ENCODE peak calls at places on chromosomes 5 and 9, in nine cellular contexts. P, Z, B, S, M, R, U, E and N are unnamed samples.

GRCh38 chr5:13866792-13867191 is 77.7 kb downstream of the DNAH5 start:
- DNase-seq in P (peak), Z (peak), B (peak), S (no peak), M (peak), R (peak), U (no peak), E (peak), N (peak)

GRCh38 chr9:82271099-82271498 is 282.5 kb downstream of the SPATA31D1 start:
- DNase-seq in P (no peak), Z (peak), B (no peak), S (no peak), M (peak), R (no peak), U (no peak), E (no peak), N (no peak)

GRCh38 chr5:66436721-66437120 is 159.5 kb upstream of the MAST4 start:
- DNase-seq in P (peak), Z (no peak), B (peak), S (no peak), M (no peak), R (no peak), U (no peak), E (no peak), N (peak)

GRCh38 chr9:83471223-83471622 is 67.0 kb downstream of the FRMD3 start:
- DNase-seq in P (no peak), Z (no peak), B (no peak), S (no peak), M (peak), R (no peak), U (peak), E (no peak), N (no peak)

GRCh38 chr5:132641241-132641723 is 16.7 kb upstream of the IL13 start:
- DNase-seq in P (no peak), Z (no peak), B (no peak), S (no peak), M (no peak), R (no peak), U (no peak), E (no peak), N (no peak)

GRCh38 chr9:133713960-133714495 is 24.1 kb downstream of the SARDH start:
- DNase-seq in P (no peak), Z (no peak), B (peak), S (peak), M (no peak), R (no peak), U (no peak), E (no peak), N (no peak)

GRCh38 chr5:174187481-174187880 is 142.0 kb downstream of the NSG2 start:
- DNase-seq in P (no peak), Z (no peak), B (no peak), S (no peak), M (no peak), R (no peak), U (no peak), E (no peak), N (no peak)

GRCh38 chr9:84959339-84959738 is 289.8 kb downstream of the NTRK2 start:
- DNase-seq in P (no peak), Z (no peak), B (no peak), S (no peak), M (no peak), R (no peak), U (no peak), E (no peak), N (no peak)

GRCh38 chr9:19145881-19146280 is 18.6 kb upstream of the PLIN2 start:
- DNase-seq in P (no peak), Z (no peak), B (no peak), S (no peak), M (no peak), R (no peak), U (no peak), E (no peak), N (no peak)

GRCh38 chr9:130825051-130825651 is 9.9 kb upstream of the ABL1 start:
- DNase-seq in P (no peak), Z (peak), B (no peak), S (no peak), M (peak), R (no peak), U (no peak), E (peak), N (peak)

GRCh38 chr5:54792611-54793404 is 192.6 kb downstream of the ESM1 start:
- DNase-seq in P (no peak), Z (peak), B (no peak), S (no peak), M (no peak), R (no peak), U (no peak), E (no peak), N (peak)

GRCh38 chr9:134623408-134624066 is 18.1 kb upstream of the COL5A1 start:
- DNase-seq in P (peak), Z (no peak), B (no peak), S (peak), M (no peak), R (no peak), U (peak), E (no peak), N (no peak)

GRCh38 chr5:74209566-74209965 is 431.0 kb downstream of the ENC1 start:
- DNase-seq in P (no peak), Z (peak), B (no peak), S (no peak), M (no peak), R (no peak), U (no peak), E (no peak), N (no peak)

GRCh38 chr5:135641329-135642178 is 62.8 kb upstream of the CXCL14 start:
- DNase-seq in P (no peak), Z (no peak), B (no peak), S (no peak), M (no peak), R (no peak), U (no peak), E (no peak), N (no peak)

GRCh38 chr9:4113711-4114110 is 186.2 kb downstream of the GLIS3 start:
- DNase-seq in P (no peak), Z (no peak), B (no peak), S (no peak), M (no peak), R (no peak), U (no peak), E (no peak), N (no peak)

GRCh38 chr5:40569549-40570270 is 110.0 kb upstream of the PTGER4 start:
- DNase-seq in P (no peak), Z (peak), B (no peak), S (no peak), M (peak), R (no peak), U (no peak), E (no peak), N (no peak)

GRCh38 chr9:80086386-80086785 is 514.6 kb downstream of the TLE4 start:
- DNase-seq in P (no peak), Z (no peak), B (no peak), S (no peak), M (no peak), R (no peak), U (no peak), E (no peak), N (no peak)
- TF ChIP-seq CTCF in P (no peak), Z (no peak), B (no peak), S (no peak), M (no peak), R (no peak), U (no peak), E (no peak), N (no peak)

GRCh38 chr5:93904917-93905316 is 163.5 kb upstream of the POU5F2 start:
- DNase-seq in P (no peak), Z (no peak), B (no peak), S (no peak), M (no peak), R (no peak), U (no peak), E (no peak), N (no peak)

GRCh38 chr5:93915142-93915553 is 173.7 kb upstream of the POU5F2 start:
- DNase-seq in P (no peak), Z (peak), B (no peak), S (no peak), M (peak), R (no peak), U (no peak), E (peak), N (peak)

GRCh38 chr5:93909356-93909755 is 168.0 kb upstream of the POU5F2 start:
- DNase-seq in P (no peak), Z (no peak), B (no peak), S (no peak), M (peak), R (no peak), U (no peak), E (peak), N (no peak)
- TF ChIP-seq CTCF in P (no peak), Z (peak), B (peak), S (peak), M (peak), R (no peak), U (no peak), E (peak), N (no peak)

GRCh38 chr5:138605254-138605972 is 30.2 kb upstream of the HSPA9 start:
- DNase-seq in P (no peak), Z (no peak), B (no peak), S (no peak), M (peak), R (no peak), U (no peak), E (no peak), N (no peak)
- TF ChIP-seq CTCF in P (no peak), Z (no peak), B (no peak), S (no peak), M (no peak), R (no peak), U (no peak), E (no peak), N (no peak)

GRCh38 chr9:18061332-18061731 is 412.6 kb upstream of the ADAMTSL1 start:
- DNase-seq in P (no peak), Z (no peak), B (no peak), S (no peak), M (no peak), R (no peak), U (no peak), E (no peak), N (no peak)

GRCh38 chr9:18059043-18059442 is 414.9 kb upstream of the ADAMTSL1 start:
- DNase-seq in P (no peak), Z (no peak), B (no peak), S (no peak), M (no peak), R (no peak), U (no peak), E (no peak), N (no peak)

GRCh38 chr9:18061856-18062255 is 412.1 kb upstream of the ADAMTSL1 start:
- DNase-seq in P (no peak), Z (peak), B (no peak), S (no peak), M (peak), R (no peak), U (no peak), E (no peak), N (peak)

GRCh38 chr9:18059447-18059846 is 414.5 kb upstream of the ADAMTSL1 start:
- DNase-seq in P (no peak), Z (no peak), B (no peak), S (no peak), M (no peak), R (no peak), U (no peak), E (no peak), N (no peak)

DNA sequence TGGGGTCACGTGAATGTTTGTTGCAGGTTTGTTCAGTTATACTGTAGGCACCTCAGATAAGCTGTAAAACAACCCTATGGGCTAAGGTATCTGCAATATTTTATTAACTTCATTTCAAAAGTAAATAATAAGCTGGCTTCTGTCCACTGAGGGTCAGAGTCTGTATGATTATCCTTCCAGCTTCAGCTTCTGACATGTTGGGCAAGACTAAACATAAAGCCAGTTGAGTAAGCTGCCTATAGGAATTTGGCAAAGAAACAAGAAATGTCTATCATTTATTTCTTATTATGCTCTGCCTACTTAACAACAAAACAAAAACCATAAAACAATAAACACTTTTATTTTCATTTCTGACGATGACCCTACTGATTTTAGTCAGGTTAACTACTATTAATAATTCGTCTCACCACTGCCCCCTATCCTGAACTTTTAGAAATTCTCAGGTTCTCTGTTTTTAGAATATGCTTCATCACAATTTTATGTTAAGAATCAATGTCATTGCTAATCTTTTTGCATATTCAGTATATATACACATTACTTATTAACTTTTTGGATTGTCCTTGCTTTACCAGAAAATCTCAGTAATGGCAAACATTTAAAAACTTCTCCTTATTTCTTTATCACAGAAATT is 413.5 kb upstream of the ADAMTSL1 start:
- DNase-seq in P (no peak), Z (no peak), B (no peak), S (no peak), M (peak), R (no peak), U (no peak), E (no peak), N (peak)
- TF ChIP-seq CTCF in P (no peak), Z (peak), B (no peak), S (no peak), M (peak), R (no peak), U (no peak), E (peak), N (peak)

DNA sequence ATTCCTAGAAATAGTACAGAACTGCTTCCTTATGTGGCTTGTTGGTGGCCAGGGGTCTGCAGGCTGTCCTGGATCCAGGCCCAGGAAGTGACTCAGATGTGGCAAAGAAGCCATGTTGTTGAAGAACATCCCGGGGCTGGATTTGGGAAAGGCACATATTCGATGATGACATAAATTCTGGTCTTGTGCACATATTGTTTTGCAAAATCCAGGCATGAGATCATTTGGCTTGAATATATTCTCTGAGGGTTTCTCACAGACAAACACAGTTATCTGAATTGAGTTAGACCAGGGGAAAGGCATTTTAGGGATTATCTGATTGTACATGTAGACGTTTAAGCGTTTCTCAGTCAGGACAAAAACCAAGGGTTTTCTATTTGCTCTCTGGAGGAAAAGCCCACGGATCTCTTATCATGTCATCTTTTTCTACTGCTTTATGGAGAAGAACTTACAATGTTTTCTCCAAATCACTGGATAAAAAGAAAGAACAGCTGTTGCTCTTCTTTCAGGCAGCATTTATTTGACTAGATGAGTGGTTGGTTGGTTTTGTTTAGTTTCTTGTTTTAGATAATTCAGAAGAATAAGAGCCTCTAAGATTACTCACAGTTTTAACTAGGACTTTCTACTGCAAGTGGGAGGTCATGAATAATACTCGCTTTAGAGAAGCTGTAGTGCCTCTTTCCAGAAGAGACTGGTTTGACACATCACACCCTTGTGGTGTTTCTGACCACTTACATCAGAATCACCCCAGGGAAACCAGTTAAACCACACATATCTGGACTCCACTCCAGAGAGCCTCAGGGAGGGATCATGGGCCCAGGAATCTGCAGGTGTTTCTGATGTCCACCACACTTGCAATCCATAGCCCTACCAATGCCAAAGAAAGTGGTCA is 29.5 kb upstream of the LHFPL2 start:
- DNase-seq in P (no peak), Z (peak), B (peak), S (no peak), M (peak), R (no peak), U (no peak), E (no peak), N (peak)
- TF ChIP-seq CTCF in P (no peak), Z (peak), B (peak), S (no peak), M (peak), R (no peak), U (no peak), E (no peak), N (no peak)

GRCh38 chr9:114263853-114264510 is 58.9 kb upstream of the ORM1 start:
- DNase-seq in P (peak), Z (no peak), B (no peak), S (no peak), M (no peak), R (no peak), U (no peak), E (peak), N (no peak)
- TF ChIP-seq CTCF in P (no peak), Z (peak), B (peak), S (no peak), M (peak), R (no peak), U (no peak), E (peak), N (no peak)

DNA sequence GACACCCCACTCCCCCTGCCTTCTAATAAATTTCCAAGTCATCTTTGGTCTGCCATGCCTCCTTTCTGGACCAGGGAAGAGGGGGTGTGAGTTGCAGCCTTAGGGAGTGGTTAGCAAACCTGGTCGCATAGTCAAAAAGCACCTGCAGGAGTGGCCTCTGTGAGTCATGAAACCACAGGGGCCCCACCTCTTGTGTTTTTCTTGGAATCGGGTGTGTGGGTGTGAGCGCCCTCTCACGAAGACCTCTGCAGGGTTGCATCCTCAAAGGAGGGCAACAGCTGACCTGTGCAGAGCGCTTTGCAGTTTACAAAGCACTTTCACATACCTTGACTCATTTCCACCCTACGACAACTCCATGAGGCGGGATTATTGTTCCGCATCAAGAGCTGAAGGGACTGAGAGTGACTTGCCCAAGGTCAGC is 36.8 kb upstream of the TEX48 start:
- DNase-seq in P (no peak), Z (no peak), B (no peak), S (no peak), M (no peak), R (no peak), U (no peak), E (no peak), N (peak)
- TF ChIP-seq CTCF in P (no peak), Z (no peak), B (no peak), S (no peak), M (no peak), R (no peak), U (no peak), E (no peak), N (no peak)